ENCODE peak calls at places on chromosomes 7 and 10, in seven cellular contexts. E, N, A, W, R, H and I are unnamed samples.

GRCh38 chr7:50712527-50713356 is 70.0 kb downstream of the GRB10 start:
- DNase-seq in E (no peak), N (no peak), A (no peak), W (no peak), R (no peak), H (no peak), I (no peak)

GRCh38 chr10:128657508-128657907 is 531.3 kb upstream of the MKI67 start:
- DNase-seq in E (no peak), N (no peak), A (no peak), W (no peak), R (no peak), H (no peak), I (no peak)

GRCh38 chr7:131431289-131431688 is 103.6 kb downstream of the MKLN1 start:
- DNase-seq in E (no peak), N (no peak), A (peak), W (no peak), R (peak), H (peak), I (no peak)

GRCh38 chr10:33345236-33345635 is 10.8 kb upstream of the NRP1 start:
- DNase-seq in E (no peak), N (no peak), A (no peak), W (no peak), R (no peak), H (peak), I (no peak)

GRCh38 chr7:12921751-12922345 is 234.4 kb downstream of the ARL4A start:
- DNase-seq in E (no peak), N (no peak), A (no peak), W (no peak), R (no peak), H (no peak), I (no peak)

GRCh38 chr10:122102146-122102866 is 113.3 kb downstream of the TACC2 start:
- DNase-seq in E (no peak), N (no peak), A (no peak), W (no peak), R (peak), H (no peak), I (no peak)

GRCh38 chr10:18738835-18739234 is 79.6 kb downstream of the ARL5B start:
- DNase-seq in E (no peak), N (no peak), A (no peak), W (no peak), R (peak), H (no peak), I (no peak)

GRCh38 chr10:18906636-18907035 is 142.0 kb upstream of the MALRD1 start:
- DNase-seq in E (no peak), N (no peak), A (no peak), W (no peak), R (peak), H (no peak), I (no peak)

GRCh38 chr7:1087952-1088920 is at the start of gene GPER1:
- DNase-seq in E (no peak), N (no peak), A (peak), W (no peak), R (peak), H (peak), I (no peak)

GRCh38 chr10:119344381-119344780 is 137.0 kb downstream of the GRK5 start:
- DNase-seq in E (no peak), N (no peak), A (no peak), W (peak), R (no peak), H (no peak), I (no peak)

GRCh38 chr10:119595715-119596515 is 849 bp downstream of the TIAL1 start:
- DNase-seq in E (peak), N (peak), A (peak), W (peak), R (no peak), H (peak), I (peak)

DNA sequence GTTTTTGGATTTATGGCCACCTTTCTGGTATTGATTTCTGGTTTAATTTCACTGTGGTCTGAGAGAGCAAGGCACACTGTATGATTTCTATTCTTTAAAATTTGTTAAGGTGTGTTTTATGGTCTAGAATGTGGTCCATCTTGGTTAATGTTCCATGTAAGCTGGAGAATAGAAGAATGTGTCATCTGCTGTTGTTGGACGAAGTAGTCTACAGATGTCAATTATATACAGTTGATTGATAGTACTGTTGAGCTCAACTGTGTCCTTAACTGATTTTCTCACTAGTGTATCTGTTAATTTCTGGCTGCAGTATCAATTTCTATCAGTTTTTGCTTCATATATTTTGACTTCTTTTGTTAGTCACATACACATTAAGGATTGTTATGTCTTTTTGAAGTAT is 127.1 kb downstream of the MLLT10 start:
- DNase-seq in E (no peak), N (no peak), A (no peak), W (no peak), R (no peak), H (no peak), I (no peak)
- H3K4me3 ChIP-seq in E (no peak), N (no peak), A (no peak), W (no peak), R (no peak), H (no peak), I (no peak)

GRCh38 chr10:71865561-71866041 is 14.6 kb upstream of the PSAP start:
- DNase-seq in E (no peak), N (no peak), A (no peak), W (no peak), R (no peak), H (peak), I (no peak)

GRCh38 chr10:71864861-71865473 is 13.9 kb upstream of the PSAP start:
- DNase-seq in E (no peak), N (no peak), A (no peak), W (no peak), R (peak), H (no peak), I (no peak)

GRCh38 chr10:71863203-71863602 is 12.2 kb upstream of the PSAP start:
- DNase-seq in E (no peak), N (peak), A (no peak), W (no peak), R (no peak), H (no peak), I (no peak)

GRCh38 chr10:71873582-71874182 is 22.6 kb upstream of the PSAP start:
- DNase-seq in E (peak), N (no peak), A (no peak), W (no peak), R (no peak), H (no peak), I (peak)

DNA sequence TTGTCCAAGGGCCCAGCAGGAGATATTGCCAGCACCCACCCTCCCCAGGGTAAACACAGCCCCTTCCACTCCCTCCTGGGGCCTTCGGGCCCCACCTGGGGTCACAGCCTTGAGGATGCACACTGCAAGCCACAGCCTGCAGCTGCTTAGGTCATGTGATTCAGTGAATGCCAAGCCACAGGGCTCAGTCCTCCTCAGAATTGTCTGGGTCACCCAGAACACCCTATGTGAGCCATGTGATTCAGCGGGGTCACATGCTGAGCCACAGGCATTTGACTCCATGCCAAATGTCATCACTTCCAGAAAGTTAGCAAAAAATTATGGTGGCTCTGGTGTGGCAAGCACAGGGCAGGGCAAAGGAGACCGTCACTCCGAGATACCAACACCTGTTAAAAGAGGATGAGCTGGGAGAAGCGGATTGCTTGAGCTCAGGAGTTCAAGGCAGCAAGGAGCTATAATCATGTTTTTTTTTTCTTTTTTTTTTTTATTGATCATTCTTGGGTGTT is 17.2 kb upstream of the PSAP start:
- DNase-seq in E (peak), N (peak), A (no peak), W (peak), R (peak), H (peak), I (peak)
- H3K4me3 ChIP-seq in E (no peak), N (no peak), A (no peak), W (no peak), R (no peak), H (no peak), I (no peak)

DNA sequence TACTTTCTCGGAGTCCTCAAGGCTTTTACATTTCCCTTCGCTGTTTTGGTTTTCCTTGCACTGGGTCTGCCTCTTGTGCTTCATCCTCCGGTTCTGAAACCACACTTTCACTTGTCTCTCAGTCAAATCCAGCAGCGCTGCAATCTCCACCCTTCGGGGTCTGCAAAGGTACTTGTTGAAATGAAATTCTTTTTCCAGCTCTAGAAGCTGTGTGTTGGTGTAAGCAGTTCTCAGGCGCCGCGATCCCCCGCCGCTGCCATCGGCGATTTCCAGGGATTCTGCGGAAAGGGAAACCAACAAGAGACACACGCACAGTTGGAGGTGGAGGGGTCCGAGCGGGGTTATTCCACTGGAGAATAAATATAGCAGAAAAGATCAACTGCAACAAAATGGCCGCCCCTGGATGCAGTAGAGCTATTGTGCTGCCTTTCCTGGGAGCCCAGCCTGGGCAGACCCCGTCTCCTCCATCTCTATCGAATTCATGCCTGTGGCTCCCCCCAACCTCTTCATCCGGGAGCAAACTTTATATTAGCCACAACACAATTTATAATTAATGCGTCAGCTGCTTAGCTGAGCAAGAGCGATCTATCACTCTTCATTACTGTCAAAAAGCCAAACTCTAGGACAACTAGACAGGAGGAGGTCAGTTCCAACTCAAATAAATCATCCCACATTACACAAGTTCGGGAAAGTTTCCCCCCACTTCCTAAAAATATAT is 1.1 kb downstream of the HOXA2 start:
- DNase-seq in E (no peak), N (no peak), A (no peak), W (no peak), R (no peak), H (no peak), I (no peak)
- H3K4me3 ChIP-seq in E (no peak), N (no peak), A (no peak), W (peak), R (no peak), H (no peak), I (no peak)

GRCh38 chr10:102649770-102650654 is 5.7 kb downstream of the TRIM8 start:
- DNase-seq in E (no peak), N (no peak), A (no peak), W (no peak), R (no peak), H (peak), I (no peak)

GRCh38 chr10:102647433-102648268 is 3.4 kb downstream of the TRIM8 start:
- DNase-seq in E (peak), N (no peak), A (no peak), W (no peak), R (no peak), H (no peak), I (peak)

GRCh38 chr10:102648889-102649752 is 4.8 kb downstream of the TRIM8 start:
- DNase-seq in E (peak), N (no peak), A (no peak), W (no peak), R (no peak), H (no peak), I (peak)

GRCh38 chr10:102646610-102647432 is 2.5 kb downstream of the TRIM8 start:
- DNase-seq in E (no peak), N (no peak), A (no peak), W (no peak), R (no peak), H (no peak), I (peak)

GRCh38 chr10:102648269-102648888 is 4.1 kb downstream of the TRIM8 start:
- DNase-seq in E (no peak), N (no peak), A (no peak), W (no peak), R (no peak), H (no peak), I (no peak)
- H3K4me3 ChIP-seq in E (no peak), N (no peak), A (peak), W (no peak), R (no peak), H (no peak), I (peak)

GRCh38 chr10:79246209-79246581 is 101.1 kb upstream of the PPIF start:
- DNase-seq in E (no peak), N (no peak), A (peak), W (no peak), R (no peak), H (no peak), I (peak)
- H3K4me3 ChIP-seq in E (no peak), N (no peak), A (no peak), W (no peak), R (no peak), H (peak), I (peak)